ENCODE peak calls at places on chromosomes 5 and 9, in five cellular contexts. Z, M, U, E and I are unnamed samples.

GRCh38 chr5:144121577-144121976 is 48.9 kb downstream of the YIPF5 start:
- DNase-seq in U (no peak), M (no peak), Z (no peak), E (no peak), I (no peak)

GRCh38 chr9:95771556-95772280 is 103.8 kb upstream of the ERCC6L2 start:
- DNase-seq in E (peak), U (no peak), M (peak), Z (no peak), I (peak)

GRCh38 chr5:94432499-94432898 is 185.9 kb downstream of the KIAA0825 start:
- DNase-seq in M (peak), E (no peak), Z (no peak), U (no peak), I (no peak)

GRCh38 chr5:68229416-68229815 is 13.9 kb downstream of the PIK3R1 start:
- DNase-seq in M (no peak), Z (no peak), E (no peak), U (no peak), I (no peak)

GRCh38 chr9:76321185-76321828 is 72.9 kb downstream of the RFK start:
- DNase-seq in M (peak), U (no peak), Z (no peak), E (peak), I (no peak)

GRCh38 chr5:176677209-176677931 is 30.1 kb downstream of the TSPAN17 start:
- DNase-seq in E (no peak), Z (no peak), M (no peak), U (no peak), I (no peak)

GRCh38 chr9:128213746-128214497 is 10.7 kb downstream of the DNM1 start:
- DNase-seq in Z (no peak), M (no peak), E (no peak), U (no peak), I (no peak)

GRCh38 chr5:133450311-133450710 is 162.0 kb downstream of the FSTL4 start:
- DNase-seq in Z (no peak), E (no peak), U (no peak), M (no peak), I (no peak)

GRCh38 chr5:126122942-126123341 is 300.3 kb upstream of the GRAMD2B start:
- DNase-seq in E (no peak), U (no peak), Z (no peak), M (peak), I (no peak)

GRCh38 chr9:81848472-81848871 is 79.8 kb upstream of the SPATA31D4 start:
- DNase-seq in M (peak), U (no peak), E (no peak), Z (no peak), I (no peak)
- TF ChIP-seq CTCF in M (peak), U (peak), E (no peak), Z (peak), I (peak)

DNA sequence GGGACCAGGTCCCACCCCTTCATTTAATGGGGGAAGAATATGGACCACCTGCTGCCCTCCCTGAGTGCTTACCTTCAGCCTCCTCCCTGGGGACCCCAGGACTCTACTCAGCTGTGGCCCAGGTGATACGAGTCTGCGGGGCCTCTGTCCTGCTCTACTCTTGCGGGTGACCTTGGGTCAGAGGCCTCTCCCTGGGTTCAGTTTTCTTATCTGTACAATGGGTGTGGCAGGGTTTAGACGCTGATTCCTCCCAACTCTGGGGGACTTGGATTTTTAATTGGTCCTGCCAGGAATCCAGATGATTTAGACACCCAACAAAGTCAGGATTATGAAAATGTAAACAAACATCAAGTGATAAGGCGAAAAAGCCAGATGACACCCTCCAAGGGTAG is 25.0 kb downstream of the FAM163B start:
- DNase-seq in E (no peak), Z (no peak), M (no peak), U (no peak), I (no peak)
- H3K4me3 ChIP-seq in E (no peak), Z (no peak), M (no peak), U (no peak), I (no peak)

DNA sequence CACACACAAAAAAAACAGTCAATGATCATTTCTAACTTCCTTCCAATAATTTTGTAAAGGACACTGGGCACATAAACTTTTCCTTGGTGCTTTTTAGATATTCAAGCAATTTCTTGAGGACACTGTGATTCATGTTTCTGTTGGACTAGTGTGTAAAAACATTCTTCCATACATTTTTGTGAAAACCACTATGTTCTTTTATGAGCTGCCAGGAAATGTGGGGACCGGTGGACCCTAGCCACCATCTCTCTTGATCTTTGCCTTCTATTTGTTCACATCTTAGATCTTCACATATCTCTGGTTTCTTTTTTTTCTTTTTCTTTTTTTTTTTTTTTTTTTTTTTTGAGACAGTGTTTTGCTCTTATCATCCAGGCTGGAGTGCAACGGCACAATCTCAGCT is 287.4 kb downstream of the GLIS3 start:
- DNase-seq in U (no peak), E (no peak), Z (no peak), M (no peak), I (no peak)
- TF ChIP-seq CTCF in U (no peak), E (no peak), Z (no peak), M (no peak), I (no peak)

GRCh38 chr5:156715287-156715686 is 134.8 kb upstream of the PPP1R2B start:
- DNase-seq in U (no peak), M (no peak), Z (no peak), E (no peak), I (no peak)
- H3K4me3 ChIP-seq in U (no peak), M (no peak), Z (no peak), E (no peak), I (no peak)

GRCh38 chr9:131289301-131290038 is at the start of gene PLPP7:
- DNase-seq in U (no peak), E (no peak), Z (no peak), M (peak), I (peak)

GRCh38 chr9:131290767-131291370 is 1.3 kb downstream of the PLPP7 start:
- DNase-seq in M (no peak), U (no peak), E (no peak), Z (no peak), I (no peak)

GRCh38 chr9:131290039-131290766 is 680 bp downstream of the PLPP7 start:
- DNase-seq in E (no peak), U (no peak), Z (no peak), M (no peak), I (no peak)

GRCh38 chr9:131292937-131293336 is 3.4 kb downstream of the PLPP7 start:
- DNase-seq in Z (no peak), U (no peak), E (no peak), M (no peak), I (no peak)

DNA sequence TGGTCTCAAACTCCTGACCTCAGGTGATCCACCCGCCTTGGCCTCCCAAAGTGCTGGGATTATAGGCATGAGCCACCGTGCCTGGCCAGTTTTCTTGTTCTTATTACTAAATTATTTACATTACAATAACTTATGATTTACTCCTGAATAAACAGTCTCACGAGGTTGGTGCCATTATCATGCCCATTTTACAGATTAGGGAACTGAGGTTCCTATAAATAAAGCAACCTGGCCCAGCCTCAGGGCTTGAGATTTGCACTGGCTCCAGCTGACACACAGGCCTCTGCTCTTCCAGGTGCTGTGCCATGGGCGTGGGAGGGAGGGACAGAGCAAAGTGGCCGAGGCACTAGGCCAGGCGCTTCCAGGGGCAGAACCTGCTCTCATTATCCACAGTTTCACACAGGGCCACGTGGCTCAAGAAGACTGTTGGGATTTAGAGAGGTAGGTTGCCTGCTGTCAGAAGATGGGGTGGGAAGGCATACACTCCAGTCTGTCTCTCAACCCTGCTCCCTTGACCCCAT is 2.3 kb downstream of the PLPP7 start:
- DNase-seq in M (no peak), Z (no peak), E (no peak), U (no peak), I (no peak)
- TF ChIP-seq CTCF in M (no peak), Z (no peak), E (no peak), U (no peak), I (no peak)

DNA sequence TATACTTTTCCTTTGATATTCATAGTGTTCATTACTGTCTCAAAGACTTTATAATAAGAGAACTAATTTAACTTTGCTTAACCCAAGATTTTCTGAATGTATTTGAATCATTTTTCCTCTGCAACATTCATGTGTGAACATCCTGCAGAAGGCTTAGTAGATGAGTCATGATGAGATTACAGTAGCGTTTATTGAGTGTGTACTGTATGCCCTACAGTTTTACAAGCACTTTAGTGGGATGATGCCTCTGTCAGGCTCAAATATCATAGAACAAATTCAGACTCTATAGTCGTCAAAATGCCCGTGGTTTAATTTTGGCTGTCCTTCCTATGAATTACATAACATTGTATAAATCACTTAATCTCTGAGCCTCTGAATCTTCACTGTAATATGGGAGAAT is 41.2 kb downstream of the FYB1 start:
- DNase-seq in Z (no peak), M (peak), U (no peak), E (no peak), I (no peak)
- H3K4me3 ChIP-seq in Z (no peak), M (no peak), U (no peak), E (no peak), I (no peak)